ENCODE peak calls at places on chromosomes 7 and 10, in five cellular contexts. O, K, F, A and W are unnamed samples.

GRCh38 chr10:92880233-92880861 is 32.0 kb downstream of the EXOC6 start:
- DNase-seq in F (no peak), A (no peak), O (no peak), K (no peak), W (peak)

GRCh38 chr10:48498940-48499510 is 105.8 kb downstream of the ARHGAP22 start:
- DNase-seq in F (no peak), A (no peak), K (no peak), O (no peak), W (no peak)

GRCh38 chr10:4595920-4596319 is 230.1 kb upstream of the AKR1E2 start:
- DNase-seq in F (no peak), O (no peak), K (no peak), A (no peak), W (no peak)

GRCh38 chr7:64183126-64183742 is 23.8 kb upstream of the ZNF735 start:
- DNase-seq in O (peak), K (no peak), A (peak), F (peak), W (peak)

GRCh38 chr10:131888186-131888604 is 12.6 kb upstream of the PPP2R2D start:
- DNase-seq in K (no peak), O (no peak), A (no peak), F (no peak), W (no peak)

GRCh38 chr10:93475871-93476270 is 6.3 kb downstream of the MYOF start:
- DNase-seq in O (no peak), A (no peak), K (peak), F (no peak), W (no peak)

GRCh38 chr7:99374121-99375064 is at the start of gene ARPC1B:
- DNase-seq in A (peak), O (peak), F (peak), K (no peak), W (peak)

GRCh38 chr7:130896898-130897514 is 163.0 kb upstream of the KLF14 start:
- DNase-seq in K (peak), A (peak), O (peak), F (peak), W (peak)

GRCh38 chr10:82572686-82573226 is 697.8 kb downstream of the NRG3 start:
- DNase-seq in F (no peak), A (no peak), O (no peak), K (no peak), W (no peak)

GRCh38 chr10:100899181-100899580 is 13.6 kb upstream of the SLF2 start:
- DNase-seq in K (no peak), A (no peak), F (no peak), O (no peak), W (no peak)

GRCh38 chr7:151080091-151080521 is 503 bp downstream of the FASTK start:
- DNase-seq in F (no peak), O (no peak), A (no peak), K (no peak), W (no peak)

GRCh38 chr7:18278306-18278705 is 217.2 kb upstream of the HDAC9 start:
- DNase-seq in F (no peak), A (no peak), O (no peak), K (no peak), W (no peak)

GRCh38 chr7:97471491-97471890 is 260.4 kb upstream of the TAC1 start:
- DNase-seq in O (no peak), K (no peak), A (no peak), F (no peak), W (no peak)

GRCh38 chr7:18829518-18830252 is 287.8 kb downstream of the TWIST1 start:
- DNase-seq in K (no peak), O (no peak), A (no peak), F (no peak), W (no peak)

GRCh38 chr10:89332092-89332633 is 4.4 kb downstream of the IFIT3 start:
- DNase-seq in O (no peak), K (no peak), F (no peak), A (no peak), W (no peak)

GRCh38 chr10:60490013-60490412 is 100.3 kb upstream of the ANK3 start:
- DNase-seq in F (no peak), A (no peak), K (no peak), O (no peak), W (no peak)

GRCh38 chr7:101880536-101881443 is 63.4 kb downstream of the CUX1 start:
- DNase-seq in F (no peak), K (no peak), A (no peak), O (peak), W (no peak)

GRCh38 chr10:32413513-32413912 is 32.4 kb upstream of the CCDC7 start:
- DNase-seq in O (no peak), F (no peak), K (no peak), A (no peak), W (no peak)

GRCh38 chr10:52106895-52107294 is 207.2 kb upstream of the DKK1 start:
- DNase-seq in O (no peak), K (no peak), F (no peak), A (no peak), W (peak)

GRCh38 chr10:16521311-16522016 is at the start of gene C1QL3:
- DNase-seq in A (no peak), O (no peak), K (no peak), F (no peak), W (peak)